ENCODE peak calls at places on chromosome 15, in seven cellular contexts. U, J, I, D, L, B and V are unnamed samples.

GRCh38 chr15:73921257-73921890 is 4.9 kb upstream of the LOXL1 start:
- DNase-seq in J (no peak), I (no peak), U (no peak), D (no peak), L (no peak), B (no peak), V (no peak)

GRCh38 chr15:67201136-67201535 is 53.3 kb downstream of the AAGAB start:
- DNase-seq in D (no peak), B (no peak), L (no peak), U (no peak), J (no peak), I (no peak), V (no peak)

GRCh38 chr15:74445816-74446763 is 12.3 kb upstream of the SEMA7A start:
- DNase-seq in I (no peak), L (no peak), J (no peak), B (no peak), U (no peak), D (no peak), V (no peak)

GRCh38 chr15:63950911-63951481 is 95.3 kb downstream of the DAPK2 start:
- DNase-seq in L (no peak), B (no peak), U (no peak), I (no peak), J (no peak), D (no peak), V (no peak)

GRCh38 chr15:71202712-71203111 is 87.4 kb downstream of the THSD4 start:
- DNase-seq in L (no peak), J (no peak), I (no peak), U (no peak), B (no peak), D (no peak), V (no peak)

GRCh38 chr15:76398702-76399101 is 62.1 kb downstream of the ISL2 start:
- DNase-seq in J (no peak), I (no peak), U (no peak), D (no peak), B (no peak), L (no peak), V (no peak)

GRCh38 chr15:35173444-35174118 is 88.5 kb upstream of the NANOGP8 start:
- DNase-seq in I (no peak), B (no peak), J (no peak), U (no peak), L (no peak), D (no peak), V (no peak)

GRCh38 chr15:78599189-78599588 is 21.6 kb downstream of the CHRNA3 start:
- DNase-seq in I (no peak), J (no peak), B (no peak), U (no peak), D (no peak), L (no peak), V (no peak)

GRCh38 chr15:78810003-78810376 is 1.3 kb downstream of the ADAMTS7 start:
- DNase-seq in D (no peak), U (no peak), J (no peak), I (no peak), B (no peak), L (no peak), V (peak; percentile 15)

GRCh38 chr15:56390739-56391267 is 25.6 kb downstream of the TEX9 start:
- DNase-seq in J (no peak), U (no peak), L (no peak), I (no peak), D (no peak), B (no peak), V (no peak)

GRCh38 chr15:51907136-51907862 is 64.3 kb downstream of the LEO1 start:
- DNase-seq in B (peak; percentile 63), L (peak; percentile 66), U (no peak), J (peak; percentile 74), I (no peak), D (peak; percentile 69), V (no peak)

GRCh38 chr15:56185980-56186379 is 57.7 kb downstream of the RFX7 start:
- DNase-seq in B (no peak), D (no peak), U (no peak), J (no peak), L (no peak), I (no peak), V (no peak)

GRCh38 chr15:100835626-100836025 is 44.0 kb upstream of the ALDH1A3 start:
- DNase-seq in U (no peak), I (no peak), D (no peak), J (no peak), L (no peak), B (no peak), V (no peak)

GRCh38 chr15:75712668-75713337 is at the start of gene CSPG4:
- DNase-seq in L (no peak), B (no peak), U (no peak), D (no peak), I (no peak), J (no peak), V (no peak)

GRCh38 chr15:75814794-75815193 is 28.5 kb upstream of the UBE2Q2 start:
- DNase-seq in J (no peak), U (no peak), L (no peak), I (no peak), B (no peak), D (no peak), V (no peak)

GRCh38 chr15:73935547-73935946 is 9.3 kb downstream of the LOXL1 start:
- DNase-seq in U (no peak), I (no peak), B (no peak), D (no peak), L (no peak), J (no peak), V (no peak)

GRCh38 chr15:73906346-73907017 is 19.8 kb upstream of the LOXL1 start:
- DNase-seq in B (no peak), L (no peak), J (no peak), I (no peak), D (no peak), U (no peak), V (no peak)

GRCh38 chr15:28983432-28984311 is 97.9 kb downstream of the APBA2 start:
- DNase-seq in J (no peak), I (no peak), U (no peak), B (no peak), L (no peak), D (no peak), V (no peak)
- TF ChIP-seq CTCF in J (no peak), I (no peak), U (no peak), B (no peak), L (no peak), D (no peak), V (no peak)

GRCh38 chr15:48221885-48222284 is 15.8 kb downstream of the SLC12A1 start:
- DNase-seq in D (no peak), J (no peak), L (no peak), B (no peak), U (no peak), I (no peak), V (no peak)

GRCh38 chr15:48221261-48221660 is 15.2 kb downstream of the SLC12A1 start:
- DNase-seq in U (no peak), D (no peak), I (no peak), B (no peak), L (no peak), J (no peak), V (no peak)

DNA sequence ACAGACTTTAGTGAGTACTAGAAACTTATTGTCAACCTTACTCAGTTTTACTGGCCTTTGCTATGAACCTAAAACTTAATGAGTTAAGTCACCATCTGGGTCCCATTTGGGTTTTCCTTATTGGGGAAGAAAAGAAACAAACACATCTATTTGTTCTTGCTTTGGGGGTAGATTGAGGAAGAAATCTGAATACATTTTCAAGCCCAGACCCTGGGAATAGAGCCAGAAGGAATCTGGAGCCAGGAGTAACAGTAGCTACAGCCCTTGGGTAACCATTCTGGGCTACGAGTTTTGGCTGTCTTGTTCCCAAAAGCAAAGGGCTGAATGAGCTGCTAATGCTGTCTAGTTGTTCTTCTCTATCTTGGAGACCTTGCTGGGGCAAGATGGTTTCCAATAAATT is 16.5 kb downstream of the SLC12A1 start:
- DNase-seq in L (no peak), U (no peak), I (no peak), J (no peak), B (no peak), D (no peak), V (no peak)
- TF ChIP-seq CTCF in L (no peak), U (no peak), I (no peak), J (no peak), B (no peak), D (no peak), V (no peak)

DNA sequence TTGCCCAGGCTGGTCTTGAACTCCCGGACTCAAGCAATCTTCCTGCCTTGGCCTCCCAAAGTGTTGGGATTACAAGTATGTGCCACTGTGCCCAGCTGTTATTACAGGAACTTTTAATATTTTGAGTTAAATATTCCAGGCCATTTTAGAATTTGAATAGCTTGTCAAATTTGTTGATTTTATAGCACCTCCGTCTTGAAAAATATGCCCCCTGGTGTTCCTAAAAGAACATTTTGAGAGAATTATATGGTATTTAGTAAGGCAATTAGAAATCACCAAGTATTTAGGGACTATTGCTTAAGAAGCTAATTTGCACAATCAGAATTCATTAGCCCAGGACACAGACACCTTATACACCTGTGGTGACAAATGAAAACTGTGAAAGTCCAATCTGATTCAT is 23.7 kb downstream of the PDE8A start:
- DNase-seq in B (no peak), U (no peak), I (no peak), J (no peak), D (no peak), L (no peak), V (no peak)
- TF ChIP-seq CTCF in B (no peak), U (no peak), I (no peak), J (no peak), D (peak; percentile 23), L (no peak), V (no peak)

GRCh38 chr15:92653366-92653765 is 2.2 kb downstream of the FAM174B start:
- DNase-seq in L (no peak), B (no peak), D (no peak), I (no peak), U (no peak), J (no peak), V (no peak)

GRCh38 chr15:92654662-92655061 is 913 bp downstream of the FAM174B start:
- DNase-seq in U (no peak), D (no peak), L (no peak), B (no peak), J (no peak), I (no peak), V (no peak)

GRCh38 chr15:92652576-92652966 is 3.0 kb downstream of the FAM174B start:
- DNase-seq in B (no peak), J (peak; percentile 52), I (no peak), D (no peak), U (no peak), L (no peak), V (no peak)

GRCh38 chr15:92655178-92655995 is at the start of gene FAM174B:
- DNase-seq in B (peak; percentile 47), D (peak; percentile 68), U (peak; percentile 29), I (no peak), J (peak; percentile 68), L (no peak), V (peak; percentile 63)

DNA sequence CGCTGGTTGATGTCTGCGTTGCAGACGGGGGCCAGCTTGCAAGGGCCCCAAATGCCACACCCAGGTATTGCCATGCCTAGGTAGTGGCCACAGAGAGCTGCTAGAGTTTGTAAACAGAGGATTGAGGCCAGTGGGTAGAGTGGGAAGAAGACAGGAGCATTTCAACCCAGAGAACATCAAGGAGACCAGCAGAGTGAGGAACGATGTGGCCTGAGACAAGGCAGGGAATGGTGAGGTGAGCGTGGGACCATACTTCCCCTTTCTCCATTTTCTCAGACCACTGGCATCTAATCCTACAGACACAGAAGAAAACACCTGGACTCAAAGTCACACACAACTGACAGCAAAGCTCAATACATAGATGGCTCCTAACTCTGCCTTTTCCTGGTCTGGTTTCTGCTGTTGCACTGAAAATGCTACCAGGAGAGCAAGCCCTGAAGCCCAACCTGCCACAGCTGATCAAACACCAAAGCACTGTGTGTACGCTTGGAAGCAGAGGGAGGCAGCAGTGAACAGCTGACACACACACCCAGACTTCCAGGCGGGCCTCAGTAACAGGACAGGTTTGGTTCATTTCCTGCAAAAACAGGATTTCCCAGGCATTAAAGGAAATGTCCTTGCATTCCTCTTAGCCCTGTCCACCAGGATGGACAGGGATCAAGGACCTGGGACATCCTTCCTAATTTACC is 1.6 kb downstream of the FAM174B start:
- DNase-seq in J (peak; percentile 89), D (peak; percentile 55), L (peak; percentile 60), U (no peak), B (no peak), I (no peak), V (no peak)
- TF ChIP-seq CTCF in J (no peak), D (no peak), L (no peak), U (no peak), B (no peak), I (no peak), V (peak; percentile 17)